ENCODE peak calls at places on chromosomes 2 and 18, in seven cellular contexts. W is brain pericyte; B is NCI-H1092; Y is body of pancreas; K is ecto neural progenitor cell; N is T-helper 1 cell; F is stimulated activated CD8-positive, alpha-beta memory T cell treated with anti-CD3 and anti-CD28 coated beads, Interleukin-2, amount 100 ng/mL, for 1 hour. U is an unnamed sample.
A peak's percentile ranks its signal among the peaks of the same experiment; 100 is the strongest.

GRCh38 chr2:1973636-1974035 is 229.3 kb upstream of the PXDN start:
- DNase-seq in F (no peak), N (no peak), Y (no peak), K (no peak), W (no peak), B (no peak), U (no peak)

GRCh38 chr2:202494300-202494699 is 118.2 kb downstream of the BMPR2 start:
- DNase-seq in K (no peak), B (no peak), W (peak; percentile 58), Y (no peak), N (no peak), F (no peak), U (no peak)

GRCh38 chr18:56285387-56286055 is 352.9 kb downstream of the TXNL1 start:
- DNase-seq in W (no peak), Y (no peak), K (no peak), F (no peak), B (no peak), N (no peak), U (no peak)

GRCh38 chr2:181252248-181253148 is 204.7 kb upstream of the ITGA4 start:
- DNase-seq in Y (no peak), K (no peak), B (no peak), F (no peak), W (no peak), N (no peak), U (no peak)

GRCh38 chr18:3297025-3297984 is 35.4 kb downstream of the MYL12B start:
- DNase-seq in K (peak; percentile 90), N (peak; percentile 84), B (no peak), F (peak; percentile 84), W (peak; percentile 57), Y (peak; percentile 94), U (peak; percentile 96)

GRCh38 chr2:1598041-1598710 is 146.1 kb downstream of the PXDN start:
- DNase-seq in K (no peak), N (no peak), W (no peak), F (no peak), B (no peak), Y (no peak), U (no peak)

GRCh38 chr18:24995056-24995455 is 356.9 kb downstream of the ZNF521 start:
- DNase-seq in B (no peak), Y (no peak), W (no peak), F (no peak), N (no peak), K (no peak), U (no peak)

GRCh38 chr2:96869281-96869823 is 528 bp downstream of the SEMA4C start:
- DNase-seq in F (no peak), B (no peak), N (no peak), Y (peak; percentile 85), K (no peak), W (no peak), U (peak; percentile 85)

GRCh38 chr18:12278765-12279682 is 24.9 kb downstream of the CIDEA start:
- DNase-seq in K (peak; percentile 87), W (peak; percentile 68), Y (peak; percentile 44), N (no peak), B (no peak), F (no peak), U (peak; percentile 56)

GRCh38 chr2:155162494-155162893 is 464.0 kb downstream of the KCNJ3 start:
- DNase-seq in B (no peak), K (no peak), Y (no peak), W (no peak), N (no peak), F (no peak), U (no peak)

GRCh38 chr2:80496770-80497169 is 192.2 kb upstream of the LRRTM1 start:
- DNase-seq in Y (no peak), F (no peak), N (no peak), K (no peak), B (no peak), W (no peak), U (no peak)